ENCODE peak calls at places on chromosomes 3 and 15, in six cellular contexts. Z is uterus, A is fibroblast of the aortic adventitia, U is transverse colon, W is astrocyte of the spinal cord, O is cardiac fibroblast. J is an unnamed sample.

GRCh38 chr3:33131328-33132018 is 17.7 kb downstream of the CRTAP start:
- DNase-seq in Z (no peak), A (peak; percentile 85), U (no peak), W (peak; percentile 78), O (peak; percentile 84), J (peak; percentile 59)

GRCh38 chr15:39066677-39067076 is 502.1 kb upstream of the RASGRP1 start:
- DNase-seq in Z (no peak), A (no peak), U (no peak), W (no peak), O (no peak), J (no peak)

GRCh38 chr3:185081516-185081915 is 71.3 kb downstream of the C3orf70 start:
- DNase-seq in Z (no peak), A (no peak), U (no peak), W (no peak), O (no peak), J (no peak)

GRCh38 chr3:186772281-186772885 is 11.0 kb upstream of the EIF4A2 start:
- DNase-seq in Z (no peak), A (peak; percentile 50), U (no peak), W (no peak), O (no peak), J (no peak)

GRCh38 chr3:76039431-76039830 is 254.1 kb upstream of the ZNF717 start:
- DNase-seq in Z (no peak), A (no peak), U (no peak), W (peak; percentile 61), O (peak; percentile 49), J (no peak)

GRCh38 chr15:58378241-58379085 is 53.3 kb upstream of the LIPC start:
- DNase-seq in Z (no peak), A (peak; percentile 38), U (no peak), W (peak; percentile 36), O (peak; percentile 62), J (no peak)

GRCh38 chr15:101188517-101189340 is 63.1 kb downstream of the CHSY1 start:
- DNase-seq in Z (no peak), A (peak; percentile 94), U (no peak), W (peak; percentile 74), O (peak; percentile 80), J (no peak)

GRCh38 chr15:48507416-48508065 is 138.0 kb downstream of the FBN1 start:
- DNase-seq in Z (no peak), A (peak; percentile 80), U (no peak), W (peak; percentile 72), O (peak; percentile 85), J (peak; percentile 90)

GRCh38 chr3:22012471-22012870 is 261.5 kb upstream of the ZNF385D start:
- DNase-seq in Z (no peak), A (no peak), U (no peak), W (peak; percentile 3), O (peak; percentile 29), J (no peak)

GRCh38 chr3:192449036-192449435 is 278.3 kb downstream of the FGF12 start:
- DNase-seq in Z (no peak), A (peak; percentile 11), U (no peak), W (no peak), O (peak; percentile 12), J (no peak)

GRCh38 chr15:52427804-52428203 is 100.9 kb downstream of the MYO5A start:
- DNase-seq in Z (peak; percentile 34), A (peak; percentile 98), U (no peak), W (peak; percentile 66), O (peak; percentile 72), J (no peak)

GRCh38 chr3:122941233-122942206 is 86.0 kb downstream of the SEMA5B start:
- DNase-seq in Z (no peak), A (no peak), U (no peak), W (no peak), O (peak; percentile 11), J (no peak)

GRCh38 chr3:1987983-1988382 is 110.7 kb upstream of the CNTN4 start:
- DNase-seq in Z (no peak), A (no peak), U (peak; percentile 28), W (no peak), O (no peak), J (no peak)

GRCh38 chr15:90883526-90883931 is 775 bp upstream of the FES start:
- DNase-seq in Z (no peak), A (peak; percentile 39), U (no peak), W (no peak), O (peak; percentile 41), J (no peak)
- H3K4me3 ChIP-seq in Z (peak overlapping the region; percentile 49), A (peak overlapping the region; percentile 59), U (peak overlapping the region; percentile 48), W (no peak overlapping the region), O (no peak overlapping the region), J (no peak overlapping the region)

GRCh38 chr3:64533565-64534317 is 154.1 kb downstream of the ADAMTS9 start:
- DNase-seq in Z (peak; percentile 92), A (peak; percentile 88), U (peak; percentile 84), W (peak; percentile 90), O (peak; percentile 93), J (peak; percentile 88)
- H3K4me3 ChIP-seq in Z (no peak overlapping the region), A (peak overlapping the region; percentile 17), U (no peak overlapping the region), W (no peak overlapping the region), O (no peak overlapping the region), J (no peak overlapping the region)

DNA sequence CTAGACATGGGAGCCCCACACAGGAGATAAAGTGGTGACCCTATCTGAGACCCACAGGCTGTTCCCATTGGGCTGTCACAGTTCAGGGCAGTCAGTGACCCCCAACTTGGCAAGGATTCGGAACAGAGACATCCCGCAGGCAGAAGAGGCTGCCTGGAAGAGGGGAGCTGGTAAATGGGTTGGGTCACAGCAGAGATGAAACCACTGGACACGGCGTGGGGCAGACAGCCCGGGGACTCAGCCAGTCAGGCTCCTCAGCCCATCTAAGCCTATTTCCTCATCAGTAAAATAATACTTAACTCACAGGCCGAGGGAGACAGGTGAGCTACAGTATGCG is 1.8 kb downstream of the CLN6 start:
- DNase-seq in Z (no peak), A (no peak), U (no peak), W (no peak), O (no peak), J (no peak)
- H3K4me3 ChIP-seq in Z (no peak overlapping the region), A (peak overlapping the region; percentile 80), U (no peak overlapping the region), W (no peak overlapping the region), O (no peak overlapping the region), J (peak overlapping the region; percentile 89)

DNA sequence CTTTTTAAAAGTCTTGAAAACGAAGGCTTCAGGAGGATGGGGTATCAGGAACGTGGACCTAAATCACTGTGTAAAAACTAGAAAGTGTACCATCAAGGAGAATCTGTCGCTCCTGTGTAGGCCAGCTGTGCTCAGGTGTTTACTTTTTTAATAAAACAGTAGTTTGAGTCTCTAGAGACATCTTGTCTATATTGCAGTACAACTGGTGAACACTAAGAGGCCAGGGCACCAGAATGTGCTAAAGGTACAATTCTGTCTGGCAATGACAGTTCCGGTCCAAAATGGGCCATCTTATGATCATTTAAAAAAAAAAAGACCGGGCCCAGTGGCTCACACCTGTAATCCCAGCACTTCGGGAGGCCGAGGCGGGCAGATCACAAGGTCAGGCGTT is 61.8 kb upstream of the MCF2L2 start:
- DNase-seq in Z (no peak), A (no peak), U (no peak), W (no peak), O (no peak), J (peak; percentile 66)
- H3K4me3 ChIP-seq in Z (no peak overlapping the region), A (no peak overlapping the region), U (no peak overlapping the region), W (no peak overlapping the region), O (no peak overlapping the region), J (no peak overlapping the region)

GRCh38 chr3:87792193-87792531 is 266.6 kb downstream of the CGGBP1 start:
- DNase-seq in Z (no peak), A (no peak), U (no peak), W (no peak), O (no peak), J (no peak)

GRCh38 chr3:87791248-87792027 is 267.4 kb downstream of the CGGBP1 start:
- DNase-seq in Z (no peak), A (no peak), U (no peak), W (no peak), O (no peak), J (no peak)

GRCh38 chr3:87796137-87796899 is 262.5 kb downstream of the CGGBP1 start:
- DNase-seq in Z (no peak), A (peak; percentile 49), U (no peak), W (no peak), O (no peak), J (no peak)

GRCh38 chr3:87792532-87793321 is 266.1 kb downstream of the CGGBP1 start:
- DNase-seq in Z (no peak), A (no peak), U (no peak), W (no peak), O (peak; percentile 33), J (no peak)

DNA sequence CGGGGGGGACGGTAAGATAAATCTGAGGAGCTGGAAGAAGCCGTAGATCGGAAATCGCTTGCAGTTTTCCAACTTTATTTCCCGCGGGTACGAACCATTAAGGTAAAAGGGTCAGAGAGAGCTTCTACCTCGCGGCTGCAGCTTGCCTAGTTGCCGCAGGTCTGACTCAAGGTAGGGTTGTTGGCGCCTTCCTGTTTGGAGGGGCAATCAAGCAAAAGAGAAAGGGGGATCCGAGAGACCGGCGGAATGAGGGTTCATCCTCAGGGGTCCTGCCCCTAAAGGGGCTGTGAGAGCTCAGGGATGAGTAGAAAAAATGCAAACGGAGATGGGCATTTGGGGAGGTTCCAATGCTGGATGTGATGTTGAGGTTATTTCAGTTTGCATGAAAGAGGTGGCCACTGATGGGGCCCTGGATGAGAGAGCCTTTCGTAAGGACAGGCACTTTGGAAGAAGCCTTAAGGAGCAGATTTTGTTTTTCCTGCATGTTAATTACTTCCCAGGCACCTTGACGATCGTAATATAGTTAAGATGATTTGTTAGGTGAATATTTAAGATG is 265.4 kb downstream of the CGGBP1 start:
- DNase-seq in Z (no peak), A (no peak), U (no peak), W (no peak), O (no peak), J (no peak)
- H3K4me3 ChIP-seq in Z (no peak overlapping the region), A (peak overlapping the region; percentile 73), U (no peak overlapping the region), W (peak overlapping the region; percentile 51), O (no peak overlapping the region), J (no peak overlapping the region)